ENCODE peak calls at places on chromosomes 2 and 18, in nine cellular contexts. A is HCT116; R is amniotic stem cell; K is left cardiac atrium; V is stimulated activated CD8-positive, alpha-beta memory T cell treated with anti-CD3 and anti-CD28 coated beads, Interleukin-4, amount 100 ng/mL, for 1 hour; U is GM06990; F is AG09309; C is cortex of kidney; J is NCI-H1694. P is an unnamed sample.

GRCh38 chr18:44568986-44569385 is 111.7 kb upstream of the SETBP1 start:
- DNase-seq in A (no peak), R (no peak), K (no peak), V (no peak), U (no peak), F (peak), C (no peak), J (no peak), P (no peak)

GRCh38 chr2:181657379-181657778 is 474 bp upstream of the CERKL start:
- DNase-seq in A (no peak), R (no peak), K (no peak), V (no peak), U (no peak), F (no peak), C (no peak), J (no peak), P (peak)

GRCh38 chr2:190698895-190699294 is 50.0 kb downstream of the NAB1 start:
- DNase-seq in A (no peak), R (no peak), K (no peak), V (no peak), U (no peak), F (no peak), C (no peak), J (no peak), P (peak)

GRCh38 chr2:204060896-204061640 is 124.5 kb downstream of the ICOS start:
- DNase-seq in A (no peak), R (no peak), K (no peak), V (no peak), U (no peak), F (no peak), C (no peak), J (peak), P (no peak)

GRCh38 chr2:73177645-73178255 is 24.6 kb upstream of the NOTO start:
- DNase-seq in A (no peak), R (no peak), K (no peak), V (no peak), U (no peak), F (no peak), C (no peak), J (no peak), P (no peak)

GRCh38 chr2:118846667-118847446 is 591 bp downstream of the EN1 start:
- DNase-seq in A (no peak), R (no peak), K (no peak), V (no peak), U (no peak), F (no peak), C (no peak), J (no peak), P (no peak)

GRCh38 chr2:46268196-46268595 is 29.0 kb upstream of the EPAS1 start:
- DNase-seq in A (no peak), R (no peak), K (no peak), V (no peak), U (no peak), F (no peak), C (no peak), J (no peak), P (no peak)

GRCh38 chr2:46335404-46335965 is 38.3 kb downstream of the EPAS1 start:
- DNase-seq in A (no peak), R (no peak), K (peak), V (no peak), U (no peak), F (no peak), C (no peak), J (no peak), P (no peak)

GRCh38 chr2:68362069-68362468 is 3.0 kb upstream of the PLEK start:
- DNase-seq in A (peak), R (no peak), K (peak), V (peak), U (peak), F (peak), C (no peak), J (no peak), P (peak)

GRCh38 chr2:130353291-130354134 is 2.3 kb upstream of the PTPN18 start:
- DNase-seq in A (no peak), R (no peak), K (peak), V (no peak), U (no peak), F (no peak), C (no peak), J (no peak), P (no peak)

GRCh38 chr2:233855345-233855744 is 1.0 kb upstream of the HJURP start:
- DNase-seq in A (no peak), R (no peak), K (no peak), V (no peak), U (no peak), F (no peak), C (no peak), J (no peak), P (no peak)

GRCh38 chr2:62904344-62904743 is 146.3 kb upstream of the OTX1 start:
- DNase-seq in A (no peak), R (no peak), K (no peak), V (no peak), U (no peak), F (no peak), C (no peak), J (no peak), P (no peak)

P was measured in iPS DF 19.7.